ENCODE peak calls at places on chromosome 22, in six cellular contexts. U is prostate gland; Y is CD4-positive, alpha-beta memory T cell; F is MM.1S; O is neuronal stem cell; P is stomach. H is an unnamed sample.

GRCh38 chr22:23202812-23203451 is 22.6 kb downstream of the BCR start:
- DNase-seq in U (no peak), Y (no peak), F (no peak), O (no peak), P (no peak), H (no peak)

GRCh38 chr22:37218771-37219411 is 6.6 kb upstream of the SSTR3 start:
- DNase-seq in U (no peak), Y (peak; percentile 96), F (peak; percentile 93), O (no peak), P (no peak), H (peak; percentile 93)

GRCh38 chr22:19880786-19881569 is 26.3 kb upstream of the GNB1L start:
- DNase-seq in U (no peak), Y (no peak), F (no peak), O (peak; percentile 92), P (no peak), H (no peak)

GRCh38 chr22:29461263-29461662 is 18.8 kb upstream of the NEFH start:
- DNase-seq in U (no peak), Y (no peak), F (no peak), O (no peak), P (no peak), H (no peak)

GRCh38 chr22:20234760-20235452 is 33.2 kb downstream of the RTN4R start:
- DNase-seq in U (no peak), Y (no peak), F (no peak), O (no peak), P (no peak), H (no peak)

GRCh38 chr22:24107668-24108067 is 73.6 kb upstream of the SUSD2 start:
- DNase-seq in U (peak; percentile 85), Y (no peak), F (no peak), O (no peak), P (peak; percentile 61), H (no peak)

GRCh38 chr22:36922752-36923457 is 9.5 kb downstream of the CSF2RB start:
- DNase-seq in U (no peak), Y (no peak), F (no peak), O (no peak), P (no peak), H (no peak)

GRCh38 chr22:25143161-25144076 is 56.2 kb upstream of the CRYBB3 start:
- DNase-seq in U (no peak), Y (no peak), F (no peak), O (no peak), P (no peak), H (no peak)

GRCh38 chr22:19571207-19571795 is 47.1 kb upstream of the CLDN5 start:
- DNase-seq in U (no peak), Y (no peak), F (no peak), O (no peak), P (no peak), H (no peak)

GRCh38 chr22:35449829-35450689 is 50.1 kb downstream of the MCM5 start:
- DNase-seq in U (no peak), Y (no peak), F (no peak), O (no peak), P (no peak), H (no peak)

GRCh38 chr22:46104170-46104880 is 46.0 kb upstream of the PPARA start:
- DNase-seq in U (no peak), Y (no peak), F (no peak), O (no peak), P (peak; percentile 83), H (no peak)

GRCh38 chr22:46102752-46103151 is 47.6 kb upstream of the PPARA start:
- DNase-seq in U (no peak), Y (no peak), F (no peak), O (no peak), P (no peak), H (no peak)

GRCh38 chr22:46104881-46105493 is 45.3 kb upstream of the PPARA start:
- DNase-seq in U (no peak), Y (no peak), F (no peak), O (no peak), P (no peak), H (no peak)

GRCh38 chr22:46103181-46103580 is 47.1 kb upstream of the PPARA start:
- DNase-seq in U (no peak), Y (no peak), F (no peak), O (no peak), P (no peak), H (no peak)

GRCh38 chr22:46103664-46104063 is 46.7 kb upstream of the PPARA start:
- DNase-seq in U (no peak), Y (no peak), F (no peak), O (no peak), P (no peak), H (no peak)
- H3K27ac ChIP-seq in U (peak overlapping the region; percentile 89), Y (no peak overlapping the region), F (no peak overlapping the region), O (no peak overlapping the region), P (peak overlapping the region; percentile 90), H (no peak overlapping the region)

GRCh38 chr22:50196256-50196655 is 4.6 kb upstream of the SELENOO start:
- DNase-seq in U (no peak), Y (peak; percentile 15), F (no peak), O (no peak), P (no peak), H (no peak)
- H3K27ac ChIP-seq in U (no peak overlapping the region), Y (no peak overlapping the region), F (no peak overlapping the region), O (no peak overlapping the region), P (no peak overlapping the region), H (no peak overlapping the region)

GRCh38 chr22:39115976-39116621 is 19.1 kb downstream of the APOBEC3H start:
- DNase-seq in U (no peak), Y (peak; percentile 72), F (no peak), O (no peak), P (no peak), H (no peak)
- H3K27ac ChIP-seq in U (no peak overlapping the region), Y (peak overlapping the region; percentile 21), F (peak overlapping the region; percentile 81), O (no peak overlapping the region), P (no peak overlapping the region), H (no peak overlapping the region)

GRCh38 chr22:17865183-17866055 is 91.2 kb upstream of the BID start:
- DNase-seq in U (no peak), Y (no peak), F (no peak), O (no peak), P (no peak), H (no peak)
- H3K27ac ChIP-seq in U (no peak overlapping the region), Y (no peak overlapping the region), F (no peak overlapping the region), O (peak overlapping the region; percentile 42), P (no peak overlapping the region), H (no peak overlapping the region)

H was measured in naive thymus-derived CD4-positive, alpha-beta T cell.